ENCODE peak calls at places on chromosomes 13 and 19, in four cellular contexts. One of them, this sample, is unnamed.

GRCh38 chr13:80388506-80388905 is 47.6 kb upstream of the SPRY2 start:
- DNase-seq in AG10803: no peak
- DNase-seq in B cell: no peak
- DNase-seq in dorsolateral prefrontal cortex: no peak
- DNase-seq in this sample: no peak

GRCh38 chr19:33705090-33705847 is 83.5 kb downstream of the CHST8 start:
- DNase-seq in dorsolateral prefrontal cortex: no peak
- DNase-seq in AG10803: no peak
- DNase-seq in B cell: no peak
- DNase-seq in this sample: no peak

GRCh38 chr13:76791290-76791664 is 94.9 kb downstream of the KCTD12 start:
- DNase-seq in B cell: no peak
- DNase-seq in dorsolateral prefrontal cortex: no peak
- DNase-seq in AG10803: no peak
- DNase-seq in this sample: no peak

GRCh38 chr13:73268306-73268705 is 209.5 kb downstream of the KLF5 start:
- DNase-seq in B cell: no peak
- DNase-seq in AG10803: peak
- DNase-seq in dorsolateral prefrontal cortex: no peak
- DNase-seq in this sample: peak

GRCh38 chr19:43534811-43535761 is 2.1 kb downstream of the ZNF575 start:
- DNase-seq in B cell: peak
- DNase-seq in AG10803: peak
- DNase-seq in dorsolateral prefrontal cortex: peak
- DNase-seq in this sample: peak

GRCh38 chr19:1720237-1720636 is 33.1 kb upstream of the ONECUT3 start:
- DNase-seq in AG10803: no peak
- DNase-seq in B cell: no peak
- DNase-seq in dorsolateral prefrontal cortex: no peak
- DNase-seq in this sample: no peak

GRCh38 chr13:89205856-89206255 is 1534.7 kb downstream of the SLITRK5 start:
- DNase-seq in B cell: no peak
- DNase-seq in AG10803: no peak
- DNase-seq in dorsolateral prefrontal cortex: no peak
- DNase-seq in this sample: no peak

GRCh38 chr19:28988066-28988465 is 224.9 kb downstream of the UQCRFS1 start:
- DNase-seq in dorsolateral prefrontal cortex: no peak
- DNase-seq in AG10803: no peak
- DNase-seq in B cell: no peak
- DNase-seq in this sample: no peak

GRCh38 chr13:45909724-45910123 is 58.2 kb upstream of the SIAH3 start:
- DNase-seq in dorsolateral prefrontal cortex: peak
- DNase-seq in AG10803: peak
- DNase-seq in B cell: no peak
- DNase-seq in this sample: no peak

GRCh38 chr19:55113570-55114039 is 3.8 kb downstream of the PPP1R12C start:
- DNase-seq in B cell: no peak
- DNase-seq in AG10803: peak
- DNase-seq in dorsolateral prefrontal cortex: peak
- DNase-seq in this sample: peak

GRCh38 chr19:12200020-12200419 is 37.1 kb downstream of the ZNF136 start:
- DNase-seq in AG10803: peak
- DNase-seq in dorsolateral prefrontal cortex: no peak
- DNase-seq in B cell: no peak
- DNase-seq in this sample: no peak

GRCh38 chr19:12208221-12208620 is 45.3 kb downstream of the ZNF136 start:
- DNase-seq in AG10803: no peak
- DNase-seq in dorsolateral prefrontal cortex: no peak
- DNase-seq in B cell: no peak
- DNase-seq in this sample: no peak

GRCh38 chr19:12198136-12198535 is 35.2 kb downstream of the ZNF136 start:
- DNase-seq in B cell: no peak
- DNase-seq in AG10803: no peak
- DNase-seq in dorsolateral prefrontal cortex: no peak
- DNase-seq in this sample: no peak

GRCh38 chr19:12205296-12205695 is 42.4 kb downstream of the ZNF136 start:
- DNase-seq in dorsolateral prefrontal cortex: no peak
- DNase-seq in AG10803: no peak
- DNase-seq in B cell: no peak
- DNase-seq in this sample: no peak

GRCh38 chr19:12202250-12202649 is 39.4 kb downstream of the ZNF136 start:
- DNase-seq in dorsolateral prefrontal cortex: no peak
- DNase-seq in AG10803: no peak
- DNase-seq in B cell: peak
- DNase-seq in this sample: no peak
- TF ChIP-seq CTCF in dorsolateral prefrontal cortex: no peak
- TF ChIP-seq CTCF in AG10803: no peak
- TF ChIP-seq CTCF in B cell: peak
- TF ChIP-seq CTCF in this sample: peak

GRCh38 chr19:13099073-13099999 is 3.3 kb downstream of the LYL1 start:
- DNase-seq in AG10803: peak
- DNase-seq in B cell: peak
- DNase-seq in dorsolateral prefrontal cortex: no peak
- DNase-seq in this sample: peak

GRCh38 chr19:13101590-13102415 is 855 bp downstream of the LYL1 start:
- DNase-seq in B cell: no peak
- DNase-seq in AG10803: no peak
- DNase-seq in dorsolateral prefrontal cortex: no peak
- DNase-seq in this sample: no peak

GRCh38 chr19:13102416-13102665 is 317 bp downstream of the LYL1 start:
- DNase-seq in AG10803: peak
- DNase-seq in dorsolateral prefrontal cortex: no peak
- DNase-seq in B cell: no peak
- DNase-seq in this sample: no peak

GRCh38 chr19:13100031-13100588 is 2.5 kb downstream of the LYL1 start:
- DNase-seq in B cell: peak
- DNase-seq in AG10803: peak
- DNase-seq in dorsolateral prefrontal cortex: no peak
- DNase-seq in this sample: peak

DNA sequence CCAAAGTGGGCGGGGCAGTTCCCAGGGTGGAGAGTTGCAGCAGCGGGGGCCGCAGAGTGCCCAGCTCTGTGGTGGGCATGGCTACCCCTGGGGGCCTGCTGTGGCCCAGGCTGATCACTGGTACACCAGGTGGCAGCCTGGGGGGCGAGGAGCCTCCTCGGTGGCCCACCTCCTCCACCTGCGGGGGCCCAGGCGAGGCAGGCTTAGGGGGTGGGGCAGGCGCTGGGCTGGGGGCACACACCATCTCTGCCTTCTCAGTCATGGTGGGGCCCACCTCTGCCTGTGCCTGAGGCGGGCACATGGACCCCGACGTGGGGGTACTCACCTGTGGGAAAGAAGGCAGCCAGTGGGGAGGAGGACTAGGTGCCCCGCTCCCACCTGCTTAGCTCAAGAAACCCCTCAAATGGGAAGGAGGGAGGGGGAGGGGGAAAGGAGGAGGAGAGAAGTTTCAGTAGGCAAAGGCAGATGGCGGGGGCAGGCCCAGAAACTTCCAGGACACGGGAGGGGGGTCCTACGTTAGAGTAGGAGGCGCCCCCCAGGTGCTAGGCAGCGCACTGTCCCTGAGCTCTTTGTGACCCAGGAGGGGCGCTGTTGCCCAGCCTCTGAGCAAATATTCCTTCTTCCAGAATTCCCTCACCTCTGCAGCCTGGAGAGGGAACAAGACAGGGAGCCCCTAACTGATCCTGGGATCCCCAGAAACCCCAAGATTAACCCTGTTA is 1.6 kb downstream of the LYL1 start:
- DNase-seq in B cell: no peak
- DNase-seq in AG10803: no peak
- DNase-seq in dorsolateral prefrontal cortex: no peak
- DNase-seq in this sample: no peak
- TF ChIP-seq CTCF in B cell: peak
- TF ChIP-seq CTCF in AG10803: peak
- TF ChIP-seq CTCF in dorsolateral prefrontal cortex: peak
- TF ChIP-seq CTCF in this sample: peak

GRCh38 chr19:3977242-3978143 is 6.6 kb upstream of the DAPK3 start:
- DNase-seq in dorsolateral prefrontal cortex: no peak
- DNase-seq in AG10803: no peak
- DNase-seq in B cell: no peak
- DNase-seq in this sample: no peak
- TF ChIP-seq CTCF in dorsolateral prefrontal cortex: no peak
- TF ChIP-seq CTCF in AG10803: no peak
- TF ChIP-seq CTCF in B cell: peak
- TF ChIP-seq CTCF in this sample: peak

GRCh38 chr19:38115264-38115802 is 108.7 kb downstream of the DPF1 start:
- DNase-seq in dorsolateral prefrontal cortex: no peak
- DNase-seq in B cell: no peak
- DNase-seq in AG10803: no peak
- DNase-seq in this sample: no peak
- TF ChIP-seq CTCF in dorsolateral prefrontal cortex: no peak
- TF ChIP-seq CTCF in B cell: no peak
- TF ChIP-seq CTCF in AG10803: no peak
- TF ChIP-seq CTCF in this sample: no peak

GRCh38 chr13:31200636-31200970 is 828 bp downstream of the B3GLCT start:
- DNase-seq in AG10803: peak
- DNase-seq in dorsolateral prefrontal cortex: no peak
- DNase-seq in B cell: peak
- DNase-seq in this sample: peak

GRCh38 chr13:31201341-31202024 is 1.7 kb downstream of the B3GLCT start:
- DNase-seq in AG10803: peak
- DNase-seq in B cell: no peak
- DNase-seq in dorsolateral prefrontal cortex: no peak
- DNase-seq in this sample: peak

GRCh38 chr13:31198524-31198923 is 1.3 kb upstream of the B3GLCT start:
- DNase-seq in B cell: no peak
- DNase-seq in AG10803: peak
- DNase-seq in dorsolateral prefrontal cortex: no peak
- DNase-seq in this sample: no peak

GRCh38 chr13:31199527-31199848 is 287 bp upstream of the B3GLCT start:
- DNase-seq in dorsolateral prefrontal cortex: no peak
- DNase-seq in B cell: no peak
- DNase-seq in AG10803: no peak
- DNase-seq in this sample: no peak

GRCh38 chr13:31199849-31200635 is at the start of gene B3GLCT:
- DNase-seq in dorsolateral prefrontal cortex: peak
- DNase-seq in AG10803: peak
- DNase-seq in B cell: peak
- DNase-seq in this sample: peak
- TF ChIP-seq CTCF in dorsolateral prefrontal cortex: peak
- TF ChIP-seq CTCF in AG10803: peak
- TF ChIP-seq CTCF in B cell: peak
- TF ChIP-seq CTCF in this sample: peak

GRCh38 chr13:95258619-95259194 is 42.5 kb downstream of the ABCC4 start:
- DNase-seq in B cell: no peak
- DNase-seq in AG10803: peak
- DNase-seq in dorsolateral prefrontal cortex: no peak
- DNase-seq in this sample: no peak

GRCh38 chr13:95264225-95264624 is 37.0 kb downstream of the ABCC4 start:
- DNase-seq in B cell: no peak
- DNase-seq in dorsolateral prefrontal cortex: no peak
- DNase-seq in AG10803: no peak
- DNase-seq in this sample: no peak

GRCh38 chr13:95261956-95262355 is 39.3 kb downstream of the ABCC4 start:
- DNase-seq in dorsolateral prefrontal cortex: no peak
- DNase-seq in B cell: no peak
- DNase-seq in AG10803: no peak
- DNase-seq in this sample: no peak

GRCh38 chr13:95260031-95260525 is 41.2 kb downstream of the ABCC4 start:
- DNase-seq in dorsolateral prefrontal cortex: no peak
- DNase-seq in B cell: no peak
- DNase-seq in AG10803: no peak
- DNase-seq in this sample: no peak

DNA sequence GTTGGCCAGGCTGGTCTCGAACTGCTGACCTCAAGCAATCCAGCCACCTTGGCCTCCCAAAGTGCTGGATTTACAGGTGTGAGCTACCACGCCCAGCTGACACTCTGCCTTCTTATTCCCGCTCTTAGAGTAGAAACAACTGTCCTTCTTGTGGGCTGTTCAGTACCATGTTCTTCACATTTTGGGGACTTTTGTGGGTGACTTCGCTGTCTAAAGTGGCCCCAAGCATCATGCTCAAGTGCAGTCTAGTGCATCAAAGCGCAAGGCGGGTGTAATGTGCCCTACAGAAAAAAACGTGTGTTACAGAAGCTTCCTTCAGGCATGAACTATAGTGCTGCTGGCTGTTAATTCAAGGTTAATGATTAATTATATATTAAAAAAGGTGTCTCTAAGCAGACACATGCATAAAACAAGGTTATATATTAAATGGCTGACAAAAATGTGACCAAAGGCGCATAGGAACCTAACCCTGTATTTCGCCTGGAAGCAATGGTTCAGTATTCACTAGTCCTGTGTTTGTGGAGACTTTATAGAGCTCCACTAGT is 38.3 kb downstream of the ABCC4 start:
- DNase-seq in dorsolateral prefrontal cortex: no peak
- DNase-seq in AG10803: no peak
- DNase-seq in B cell: no peak
- DNase-seq in this sample: no peak
- TF ChIP-seq CTCF in dorsolateral prefrontal cortex: no peak
- TF ChIP-seq CTCF in AG10803: no peak
- TF ChIP-seq CTCF in B cell: no peak
- TF ChIP-seq CTCF in this sample: no peak

DNA sequence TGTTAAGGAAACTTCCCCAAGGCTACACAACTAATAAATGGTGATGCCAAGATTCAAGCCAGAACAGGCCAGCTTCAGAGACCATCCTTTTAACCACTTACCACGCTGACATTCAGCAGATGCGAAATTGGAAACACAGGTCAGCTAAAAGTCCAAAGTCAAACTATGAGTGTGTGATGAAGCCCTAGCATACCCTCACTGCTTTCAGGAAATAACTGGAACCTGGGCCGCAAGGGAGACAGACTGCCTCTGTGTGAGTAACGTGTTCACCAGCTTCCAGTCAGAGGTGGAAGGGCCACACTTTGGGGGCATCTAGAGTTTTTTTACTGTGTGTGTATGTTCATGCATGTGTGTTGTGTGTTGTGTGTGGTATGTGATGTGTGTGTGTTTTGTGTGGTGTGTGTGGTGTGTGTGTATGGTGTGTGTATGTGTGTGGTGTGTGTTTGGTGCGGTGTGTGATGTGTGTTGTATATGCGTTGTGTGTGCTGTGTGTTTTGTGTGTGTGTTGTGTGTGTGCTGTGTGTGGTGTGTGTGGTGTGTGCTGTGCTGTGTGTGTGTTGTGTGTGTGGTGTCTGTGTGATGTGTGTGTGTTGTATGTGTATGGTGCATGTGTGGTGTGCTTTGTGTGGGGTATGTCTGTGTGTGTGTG is 12.5 kb upstream of the PDX1 start:
- DNase-seq in dorsolateral prefrontal cortex: no peak
- DNase-seq in B cell: no peak
- DNase-seq in AG10803: no peak
- DNase-seq in this sample: no peak
- TF ChIP-seq CTCF in dorsolateral prefrontal cortex: no peak
- TF ChIP-seq CTCF in B cell: no peak
- TF ChIP-seq CTCF in AG10803: no peak
- TF ChIP-seq CTCF in this sample: no peak

DNA sequence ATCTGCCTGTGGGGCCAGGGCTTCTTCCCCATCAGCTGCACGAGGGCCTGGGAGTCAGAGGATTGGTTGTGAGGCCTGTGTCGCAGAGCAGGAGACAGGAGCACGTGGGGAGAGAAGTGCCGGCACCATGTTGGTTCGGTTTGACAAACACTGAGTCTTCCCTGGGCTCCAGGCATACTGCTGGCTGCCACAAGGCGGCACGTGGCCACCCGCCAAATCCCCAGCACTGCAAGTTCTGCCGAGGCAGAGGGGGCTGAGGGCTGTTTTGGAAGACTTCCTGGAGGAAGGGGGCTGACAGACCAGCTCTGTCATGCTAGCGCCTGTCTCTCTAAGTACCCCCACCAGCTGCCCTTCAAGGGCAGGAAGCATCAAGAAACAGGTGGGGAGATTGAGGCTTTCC is 9.5 kb downstream of the SHANK1 start:
- DNase-seq in dorsolateral prefrontal cortex: peak
- DNase-seq in AG10803: no peak
- DNase-seq in B cell: no peak
- DNase-seq in this sample: no peak
- TF ChIP-seq CTCF in dorsolateral prefrontal cortex: no peak
- TF ChIP-seq CTCF in AG10803: peak
- TF ChIP-seq CTCF in B cell: no peak
- TF ChIP-seq CTCF in this sample: peak